ENCODE peak calls at places on chromosomes 11 and 22, in ten cellular contexts. Q is AG10803; L is NCI-H69; M is DMS153; P is mucosa of gallbladder; I is KG1; R is left ventricle myocardium superior; H is HS-5; O is activated T-helper 1 cell treated with anti-CD3 and anti-CD28 coated beads, Interleukin-12 subunit alpha, Interleukin-12 subunit beta, Interleukin-2, Interleukin-4 antibody, amounts not matched to agents 30 ng/mL and 10 ng/mL and 1 ng/mL, durations not matched to agents 14 hours and 24 hours and 36 hours; A is GM13976. C is an unnamed sample.

GRCh38 chr11:128630367-128631230 is 43.2 kb upstream of the ETS1 start:
- DNase-seq in Q (peak), L (peak), M (peak), P (peak), I (peak), R (peak), H (peak), O (peak), A (peak), C (peak)

GRCh38 chr11:9351956-9352355 is 32.5 kb upstream of the IPO7 start:
- DNase-seq in Q (no peak), L (no peak), M (no peak), P (no peak), I (no peak), R (no peak), H (no peak), O (no peak), A (no peak), C (no peak)

GRCh38 chr22:17970205-17970708 is 54.1 kb downstream of the MICAL3 start:
- DNase-seq in Q (no peak), L (peak), M (no peak), P (no peak), I (no peak), R (no peak), H (no peak), O (no peak), A (no peak), C (no peak)

GRCh38 chr11:2376751-2377451 is at the start of gene CD81:
- DNase-seq in Q (no peak), L (peak), M (no peak), P (no peak), I (no peak), R (peak), H (no peak), O (peak), A (peak), C (no peak)

GRCh38 chr11:118436639-118437045 is 350 bp downstream of the KMT2A start:
- DNase-seq in Q (no peak), L (no peak), M (no peak), P (peak), I (no peak), R (peak), H (no peak), O (no peak), A (no peak), C (no peak)

GRCh38 chr11:10410106-10410843 is 44.8 kb upstream of the AMPD3 start:
- DNase-seq in Q (no peak), L (no peak), M (no peak), P (no peak), I (no peak), R (no peak), H (no peak), O (no peak), A (no peak), C (no peak)

GRCh38 chr11:86672007-86672621 is at the start of gene ME3:
- DNase-seq in Q (peak), L (peak), M (peak), P (peak), I (peak), R (peak), H (no peak), O (peak), A (no peak), C (no peak)

GRCh38 chr22:19291218-19291579 is 320 bp downstream of the CLTCL1 start:
- DNase-seq in Q (peak), L (peak), M (no peak), P (no peak), I (no peak), R (peak), H (no peak), O (no peak), A (no peak), C (no peak)

GRCh38 chr11:11178671-11179070 is 174.4 kb downstream of the CSNK2A3 start:
- DNase-seq in Q (no peak), L (no peak), M (no peak), P (no peak), I (no peak), R (no peak), H (peak), O (no peak), A (no peak), C (no peak)

GRCh38 chr22:17339095-17339693 is 30.1 kb upstream of the CECR2 start:
- DNase-seq in Q (no peak), L (no peak), M (no peak), P (no peak), I (no peak), R (no peak), H (no peak), O (no peak), A (no peak), C (no peak)

GRCh38 chr22:37806409-37807338 is 1.1 kb upstream of the GCAT start:
- DNase-seq in Q (peak), L (peak), M (no peak), P (no peak), I (peak), R (no peak), H (no peak), O (no peak), A (no peak), C (peak)

GRCh38 chr11:2310786-2311455 is 9.1 kb downstream of the TSPAN32 start:
- DNase-seq in Q (no peak), L (no peak), M (no peak), P (no peak), I (no peak), R (no peak), H (no peak), O (no peak), A (no peak), C (no peak)

GRCh38 chr11:119907122-119907933 is 178.3 kb upstream of the NECTIN1 start:
- DNase-seq in Q (no peak), L (peak), M (no peak), P (peak), I (no peak), R (no peak), H (no peak), O (no peak), A (no peak), C (no peak)

GRCh38 chr11:129973809-129974208 is 28.8 kb downstream of the PRDM10 start:
- DNase-seq in Q (no peak), L (no peak), M (no peak), P (no peak), I (no peak), R (peak), H (no peak), O (no peak), A (no peak), C (no peak)

GRCh38 chr11:133892126-133892525 is 46.8 kb upstream of the SPATA19 start:
- DNase-seq in Q (no peak), L (no peak), M (no peak), P (no peak), I (no peak), R (no peak), H (no peak), O (no peak), A (peak), C (no peak)

GRCh38 chr22:41127447-41127846 is 35.1 kb downstream of the EP300 start:
- DNase-seq in Q (no peak), L (no peak), M (no peak), P (no peak), I (no peak), R (no peak), H (no peak), O (no peak), A (no peak), C (no peak)

GRCh38 chr11:102452461-102453285 is at the start of gene TMEM123:
- DNase-seq in Q (peak), L (peak), M (peak), P (peak), I (peak), R (peak), H (peak), O (peak), A (peak), C (peak)

GRCh38 chr11:1201395-1202153 is 21.3 kb upstream of the MUC5B start:
- DNase-seq in Q (peak), L (no peak), M (no peak), P (no peak), I (no peak), R (no peak), H (no peak), O (no peak), A (no peak), C (no peak)

GRCh38 chr11:67154726-67155125 is 35.7 kb downstream of the KDM2A start:
- DNase-seq in Q (no peak), L (no peak), M (no peak), P (no peak), I (no peak), R (no peak), H (no peak), O (no peak), A (no peak), C (no peak)

GRCh38 chr11:46003647-46004046 is 81.2 kb downstream of the LARGE2 start:
- DNase-seq in Q (peak), L (peak), M (no peak), P (no peak), I (peak), R (no peak), H (no peak), O (no peak), A (no peak), C (peak)

GRCh38 chr22:44085743-44086741 is 61.9 kb downstream of the PARVB start:
- DNase-seq in Q (peak), L (peak), M (peak), P (peak), I (no peak), R (peak), H (no peak), O (peak), A (peak), C (peak)

GRCh38 chr11:112784323-112785073 is 176.7 kb upstream of the NCAM1 start:
- DNase-seq in Q (peak), L (peak), M (peak), P (peak), I (no peak), R (peak), H (no peak), O (no peak), A (no peak), C (no peak)

GRCh38 chr11:107272561-107272960 is 185.1 kb downstream of the CWF19L2 start:
- DNase-seq in Q (no peak), L (peak), M (no peak), P (no peak), I (no peak), R (no peak), H (no peak), O (no peak), A (no peak), C (no peak)

GRCh38 chr22:45131749-45132148 is 32.0 kb upstream of the NUP50 start:
- DNase-seq in Q (no peak), L (no peak), M (no peak), P (no peak), I (no peak), R (peak), H (no peak), O (no peak), A (no peak), C (peak)

GRCh38 chr11:130671801-130672700 is 223.6 kb downstream of the ADAMTS15 start:
- DNase-seq in Q (peak), L (peak), M (peak), P (peak), I (no peak), R (peak), H (no peak), O (no peak), A (no peak), C (no peak)

GRCh38 chr22:38346506-38346905 is 29.3 kb upstream of the CSNK1E start:
- DNase-seq in Q (no peak), L (no peak), M (no peak), P (peak), I (no peak), R (no peak), H (no peak), O (no peak), A (no peak), C (no peak)